ENCODE peak calls at places on chromosomes 4 and X, in four cellular contexts. One of them, this sample, is unnamed.

GRCh38 chrX:38868941-38869378 is 67.7 kb downstream of the MID1IP1 start:
- DNase-seq in astrocyte: peak
- DNase-seq in AG09319: no peak
- DNase-seq in WTC11: no peak
- DNase-seq in this sample: no peak

GRCh38 chrX:115957862-115958490 is 212.6 kb upstream of the AGTR2 start:
- DNase-seq in astrocyte: no peak
- DNase-seq in AG09319: no peak
- DNase-seq in WTC11: peak
- DNase-seq in this sample: no peak

GRCh38 chr4:67480810-67481209 is 64.5 kb downstream of the CENPC start:
- DNase-seq in astrocyte: no peak
- DNase-seq in AG09319: no peak
- DNase-seq in WTC11: no peak
- DNase-seq in this sample: no peak

GRCh38 chrX:16087081-16087480 is 36.3 kb upstream of the GRPR start:
- DNase-seq in astrocyte: no peak
- DNase-seq in AG09319: no peak
- DNase-seq in WTC11: no peak
- DNase-seq in this sample: no peak

GRCh38 chr4:10703146-10703545 is 18.6 kb upstream of the CLNK start:
- DNase-seq in astrocyte: peak
- DNase-seq in AG09319: no peak
- DNase-seq in WTC11: no peak
- DNase-seq in this sample: no peak

GRCh38 chr4:122218762-122219161 is 66.6 kb downstream of the BLTP1 start:
- DNase-seq in astrocyte: no peak
- DNase-seq in AG09319: no peak
- DNase-seq in WTC11: no peak
- DNase-seq in this sample: no peak

GRCh38 chrX:119686087-119686639 is 6.8 kb downstream of the SEPTIN6 start:
- DNase-seq in astrocyte: no peak
- DNase-seq in AG09319: no peak
- DNase-seq in WTC11: no peak
- DNase-seq in this sample: peak

GRCh38 chr4:75545526-75545925 is 10.3 kb upstream of the ODAPH start:
- DNase-seq in astrocyte: peak
- DNase-seq in AG09319: peak
- DNase-seq in WTC11: no peak
- DNase-seq in this sample: no peak

GRCh38 chr4:16896871-16897270 is 1.6 kb downstream of the LDB2 start:
- DNase-seq in astrocyte: peak
- DNase-seq in AG09319: peak
- DNase-seq in WTC11: no peak
- DNase-seq in this sample: no peak

GRCh38 chr4:188061083-188061482 is 48.3 kb downstream of the TRIML2 start:
- DNase-seq in astrocyte: no peak
- DNase-seq in AG09319: no peak
- DNase-seq in WTC11: peak
- DNase-seq in this sample: no peak

GRCh38 chr4:118821590-118822293 is 14.2 kb downstream of the SEC24D start:
- DNase-seq in astrocyte: no peak
- DNase-seq in AG09319: no peak
- DNase-seq in WTC11: no peak
- DNase-seq in this sample: no peak

GRCh38 chrX:22629105-22629725 is 356.5 kb downstream of the CBLL2 start:
- DNase-seq in astrocyte: peak
- DNase-seq in AG09319: no peak
- DNase-seq in WTC11: no peak
- DNase-seq in this sample: no peak

GRCh38 chr4:78200004-78200403 is 142.9 kb downstream of the FRAS1 start:
- DNase-seq in astrocyte: no peak
- DNase-seq in AG09319: no peak
- DNase-seq in WTC11: no peak
- DNase-seq in this sample: no peak

DNA sequence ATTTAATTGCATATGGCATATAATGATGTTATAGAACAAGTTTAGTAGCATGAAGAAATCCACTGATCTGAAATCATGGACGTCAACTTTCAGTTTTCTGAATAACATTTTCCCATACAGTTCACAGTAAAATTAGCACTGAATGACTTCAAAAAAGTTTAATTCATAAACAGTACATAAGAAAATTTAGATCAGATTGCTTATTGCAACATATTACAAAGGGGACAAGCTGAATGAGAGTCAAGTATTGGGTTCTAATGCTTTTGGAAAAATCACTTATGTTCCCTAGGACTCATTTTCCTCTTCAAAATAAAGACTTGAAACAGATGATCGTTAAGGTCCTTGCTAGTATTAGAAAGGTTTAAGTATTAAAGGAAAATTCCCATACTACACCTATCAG is 898.3 kb upstream of the INTU start:
- DNase-seq in astrocyte: no peak
- DNase-seq in AG09319: no peak
- DNase-seq in WTC11: no peak
- DNase-seq in this sample: no peak
- TF ChIP-seq CTCF in astrocyte: no peak
- TF ChIP-seq CTCF in AG09319: no peak
- TF ChIP-seq CTCF in WTC11: no peak
- TF ChIP-seq CTCF in this sample: no peak

GRCh38 chr4:2104556-2105345 is 45.6 kb downstream of the NAT8L start:
- DNase-seq in astrocyte: no peak
- DNase-seq in AG09319: no peak
- DNase-seq in WTC11: no peak
- DNase-seq in this sample: no peak

GRCh38 chr4:2103127-2103842 is 44.2 kb downstream of the NAT8L start:
- DNase-seq in astrocyte: no peak
- DNase-seq in AG09319: no peak
- DNase-seq in WTC11: no peak
- DNase-seq in this sample: no peak

GRCh38 chr4:2101346-2102044 is 42.4 kb downstream of the NAT8L start:
- DNase-seq in astrocyte: peak
- DNase-seq in AG09319: no peak
- DNase-seq in WTC11: no peak
- DNase-seq in this sample: no peak

GRCh38 chr4:2103843-2104547 is 44.9 kb downstream of the NAT8L start:
- DNase-seq in astrocyte: no peak
- DNase-seq in AG09319: no peak
- DNase-seq in WTC11: no peak
- DNase-seq in this sample: no peak

GRCh38 chr4:2102045-2102883 is 43.1 kb downstream of the NAT8L start:
- DNase-seq in astrocyte: no peak
- DNase-seq in AG09319: no peak
- DNase-seq in WTC11: no peak
- DNase-seq in this sample: no peak
- TF ChIP-seq CTCF in astrocyte: no peak
- TF ChIP-seq CTCF in AG09319: no peak
- TF ChIP-seq CTCF in WTC11: no peak
- TF ChIP-seq CTCF in this sample: no peak

GRCh38 chr4:161320377-161320776 is 843.4 kb downstream of the FSTL5 start:
- DNase-seq in astrocyte: peak
- DNase-seq in AG09319: no peak
- DNase-seq in WTC11: peak
- DNase-seq in this sample: peak
- TF ChIP-seq CTCF in astrocyte: peak
- TF ChIP-seq CTCF in AG09319: no peak
- TF ChIP-seq CTCF in WTC11: peak
- TF ChIP-seq CTCF in this sample: peak

GRCh38 chr4:1749826-1750225 is 28.5 kb downstream of the TACC3 start:
- DNase-seq in astrocyte: no peak
- DNase-seq in AG09319: no peak
- DNase-seq in WTC11: no peak
- DNase-seq in this sample: no peak

GRCh38 chr4:1747603-1747967 is 26.3 kb downstream of the TACC3 start:
- DNase-seq in astrocyte: no peak
- DNase-seq in AG09319: no peak
- DNase-seq in WTC11: no peak
- DNase-seq in this sample: no peak

GRCh38 chr4:1749370-1749769 is 28.0 kb downstream of the TACC3 start:
- DNase-seq in astrocyte: no peak
- DNase-seq in AG09319: no peak
- DNase-seq in WTC11: no peak
- DNase-seq in this sample: peak

GRCh38 chr4:1746919-1747602 is 25.7 kb downstream of the TACC3 start:
- DNase-seq in astrocyte: no peak
- DNase-seq in AG09319: no peak
- DNase-seq in WTC11: no peak
- DNase-seq in this sample: peak

DNA sequence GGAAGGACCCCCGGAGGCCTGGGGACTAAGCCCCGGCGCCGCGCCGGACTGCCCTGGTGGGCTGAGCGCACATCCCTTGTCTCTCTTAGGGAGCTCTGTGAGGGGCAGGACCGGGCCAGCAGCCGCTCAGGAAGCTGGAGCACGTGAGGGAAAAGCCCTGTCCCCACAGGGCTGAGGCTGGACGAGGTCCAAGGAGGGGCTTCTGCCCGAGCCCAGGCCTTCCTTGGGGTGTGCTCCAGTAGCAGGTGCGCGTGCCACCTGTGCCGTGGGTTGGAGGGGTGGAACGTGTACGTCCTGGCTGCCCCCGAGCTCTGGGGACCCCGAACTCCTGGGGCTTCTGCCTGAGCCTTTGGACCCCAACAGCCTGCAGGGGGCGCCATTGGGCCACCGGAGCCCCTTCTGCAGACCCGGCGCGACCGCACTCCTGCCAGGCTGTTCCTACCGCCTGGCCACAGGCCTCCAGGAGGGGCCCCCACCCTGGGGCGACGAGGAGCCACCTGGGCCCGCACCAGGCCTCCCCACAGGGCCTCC is 27.2 kb downstream of the TACC3 start:
- DNase-seq in astrocyte: no peak
- DNase-seq in AG09319: no peak
- DNase-seq in WTC11: peak
- DNase-seq in this sample: peak
- TF ChIP-seq CTCF in astrocyte: peak
- TF ChIP-seq CTCF in AG09319: peak
- TF ChIP-seq CTCF in WTC11: peak
- TF ChIP-seq CTCF in this sample: peak

GRCh38 chrX:134840370-134840769 is 150.4 kb upstream of the SMIM10 start:
- DNase-seq in astrocyte: no peak
- DNase-seq in AG09319: no peak
- DNase-seq in WTC11: no peak
- DNase-seq in this sample: no peak
- TF ChIP-seq CTCF in astrocyte: no peak
- TF ChIP-seq CTCF in AG09319: no peak
- TF ChIP-seq CTCF in WTC11: no peak
- TF ChIP-seq CTCF in this sample: no peak

DNA sequence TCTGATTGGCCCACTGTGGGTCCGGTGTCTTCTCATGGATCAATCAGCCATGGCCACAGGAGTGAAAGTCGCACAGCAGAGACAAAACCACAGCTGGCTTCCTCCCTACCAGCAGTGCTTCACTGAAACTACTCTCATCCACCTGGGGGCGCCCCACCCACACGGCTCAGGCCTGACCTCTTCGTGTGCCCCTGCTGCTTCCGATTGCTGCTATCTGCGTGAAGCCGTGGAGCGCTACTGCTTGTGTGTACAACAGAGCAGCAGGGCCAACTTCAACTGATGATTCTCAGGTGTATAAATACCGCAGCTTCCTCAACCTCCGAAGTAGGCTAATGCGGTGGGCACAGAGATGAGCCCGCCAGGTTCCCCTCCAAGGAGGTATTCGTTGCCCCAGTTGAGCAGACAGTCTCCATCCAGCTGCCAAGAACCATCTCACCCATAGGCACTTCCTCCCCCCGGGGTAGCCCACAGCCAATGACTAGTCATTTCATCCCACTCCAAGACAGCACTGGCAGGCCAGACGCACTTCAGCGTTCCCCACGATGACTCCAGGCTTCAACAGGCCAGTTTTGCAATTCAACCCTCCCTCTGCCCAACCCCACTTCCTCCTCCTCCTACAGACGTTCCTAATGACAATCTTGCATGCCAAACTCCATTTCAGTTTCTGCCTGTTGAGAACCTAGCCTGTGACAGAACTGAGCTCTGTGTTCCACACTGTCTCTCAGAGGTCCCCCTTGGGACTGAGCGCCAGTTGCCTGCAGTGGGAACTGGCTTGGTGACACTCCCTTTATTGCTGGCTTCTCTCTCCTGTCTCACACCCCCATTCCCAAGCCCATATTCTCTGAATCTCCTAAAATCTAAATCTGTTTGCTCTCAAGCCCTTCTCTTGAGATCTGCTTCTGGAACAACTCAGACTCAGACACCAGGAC is 41.3 kb upstream of the ATP6AP2 start:
- DNase-seq in astrocyte: peak
- DNase-seq in AG09319: peak
- DNase-seq in WTC11: peak
- DNase-seq in this sample: peak
- TF ChIP-seq CTCF in astrocyte: no peak
- TF ChIP-seq CTCF in AG09319: peak
- TF ChIP-seq CTCF in WTC11: no peak
- TF ChIP-seq CTCF in this sample: no peak

GRCh38 chrX:107547621-107548020 is 80.7 kb upstream of the PRPS1 start:
- DNase-seq in astrocyte: no peak
- DNase-seq in AG09319: no peak
- DNase-seq in WTC11: no peak
- DNase-seq in this sample: no peak

GRCh38 chrX:107541244-107541643 is 87.1 kb upstream of the PRPS1 start:
- DNase-seq in astrocyte: peak
- DNase-seq in AG09319: peak
- DNase-seq in WTC11: no peak
- DNase-seq in this sample: no peak

GRCh38 chrX:107537815-107538214 is 88.4 kb downstream of the FRMPD3 start:
- DNase-seq in astrocyte: peak
- DNase-seq in AG09319: no peak
- DNase-seq in WTC11: peak
- DNase-seq in this sample: no peak

DNA sequence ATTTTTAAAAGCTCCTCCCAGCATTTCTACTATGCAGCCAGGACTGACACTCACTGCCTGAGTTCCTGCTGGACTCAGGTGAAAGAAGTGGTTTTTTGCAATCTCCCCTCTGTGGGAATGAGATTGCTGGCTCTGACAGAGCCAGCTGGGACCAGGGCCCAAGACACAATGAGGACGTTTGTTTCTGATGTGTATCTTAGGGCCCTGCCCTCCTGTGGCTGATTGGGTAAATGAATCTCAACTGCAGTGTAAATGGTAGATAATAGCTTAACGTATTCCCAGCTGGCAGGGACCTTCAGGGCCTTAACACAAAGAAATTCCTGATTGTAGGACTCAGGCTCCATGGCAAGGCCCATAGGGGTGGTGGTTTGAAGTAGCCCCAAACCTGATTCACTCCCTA is 85.8 kb upstream of the PRPS1 start:
- DNase-seq in astrocyte: peak
- DNase-seq in AG09319: no peak
- DNase-seq in WTC11: peak
- DNase-seq in this sample: no peak
- TF ChIP-seq CTCF in astrocyte: peak
- TF ChIP-seq CTCF in AG09319: peak
- TF ChIP-seq CTCF in WTC11: no peak
- TF ChIP-seq CTCF in this sample: no peak

GRCh38 chrX:105220636-105221035 is at the start of gene TEX13A:
- DNase-seq in astrocyte: no peak
- DNase-seq in AG09319: no peak
- DNase-seq in WTC11: no peak
- DNase-seq in this sample: no peak
- TF ChIP-seq CTCF in astrocyte: no peak
- TF ChIP-seq CTCF in AG09319: no peak
- TF ChIP-seq CTCF in WTC11: no peak
- TF ChIP-seq CTCF in this sample: no peak

This sample was measured in glutamatergic neuron.